ENCODE peak calls at places on chromosome 13, in ten cellular contexts. X, K, M, T, E, S, W, Z, F and U are unnamed samples.
A peak's percentile ranks its signal among the peaks of the same experiment; 100 is the strongest.

GRCh38 chr13:41652735-41653361 is 195.5 kb downstream of the RGCC start:
- DNase-seq in X (no peak), K (no peak), M (peak; percentile 42), T (peak; percentile 79), E (no peak), S (peak; percentile 84), W (no peak), Z (no peak), F (peak; percentile 30), U (peak; percentile 41)

GRCh38 chr13:114055766-114056165 is 76.7 kb downstream of the RASA3 start:
- DNase-seq in X (no peak), K (no peak), M (no peak), T (no peak), E (no peak), S (no peak), W (no peak), Z (no peak), F (no peak), U (no peak)

GRCh38 chr13:19985219-19985556 is 26.7 kb downstream of the ZMYM2 start:
- DNase-seq in X (no peak), K (no peak), M (no peak), T (no peak), E (no peak), S (no peak), W (no peak), Z (no peak), F (no peak), U (no peak)

GRCh38 chr13:92967923-92968322 is 258.7 kb upstream of the GPC6 start:
- DNase-seq in X (no peak), K (no peak), M (no peak), T (peak; percentile 16), E (no peak), S (no peak), W (peak; percentile 1), Z (no peak), F (no peak), U (no peak)

GRCh38 chr13:75544681-75545333 is 4.8 kb upstream of the UCHL3 start:
- DNase-seq in X (no peak), K (no peak), M (peak; percentile 95), T (peak; percentile 90), E (no peak), S (peak; percentile 88), W (peak; percentile 75), Z (no peak), F (no peak), U (peak; percentile 52)

GRCh38 chr13:35888327-35888940 is 242.7 kb downstream of the DCLK1 start:
- DNase-seq in X (no peak), K (no peak), M (no peak), T (peak; percentile 18), E (no peak), S (peak; percentile 15), W (no peak), Z (no peak), F (no peak), U (no peak)

GRCh38 chr13:110017379-110017778 is 231.0 kb upstream of the IRS2 start:
- DNase-seq in X (no peak), K (no peak), M (peak; percentile 82), T (peak; percentile 95), E (no peak), S (peak; percentile 83), W (peak; percentile 68), Z (no peak), F (no peak), U (peak; percentile 80)

GRCh38 chr13:99144306-99144705 is 56.3 kb upstream of the UBAC2 start:
- DNase-seq in X (no peak), K (no peak), M (no peak), T (no peak), E (no peak), S (no peak), W (no peak), Z (no peak), F (peak; percentile 44), U (no peak)

DNA sequence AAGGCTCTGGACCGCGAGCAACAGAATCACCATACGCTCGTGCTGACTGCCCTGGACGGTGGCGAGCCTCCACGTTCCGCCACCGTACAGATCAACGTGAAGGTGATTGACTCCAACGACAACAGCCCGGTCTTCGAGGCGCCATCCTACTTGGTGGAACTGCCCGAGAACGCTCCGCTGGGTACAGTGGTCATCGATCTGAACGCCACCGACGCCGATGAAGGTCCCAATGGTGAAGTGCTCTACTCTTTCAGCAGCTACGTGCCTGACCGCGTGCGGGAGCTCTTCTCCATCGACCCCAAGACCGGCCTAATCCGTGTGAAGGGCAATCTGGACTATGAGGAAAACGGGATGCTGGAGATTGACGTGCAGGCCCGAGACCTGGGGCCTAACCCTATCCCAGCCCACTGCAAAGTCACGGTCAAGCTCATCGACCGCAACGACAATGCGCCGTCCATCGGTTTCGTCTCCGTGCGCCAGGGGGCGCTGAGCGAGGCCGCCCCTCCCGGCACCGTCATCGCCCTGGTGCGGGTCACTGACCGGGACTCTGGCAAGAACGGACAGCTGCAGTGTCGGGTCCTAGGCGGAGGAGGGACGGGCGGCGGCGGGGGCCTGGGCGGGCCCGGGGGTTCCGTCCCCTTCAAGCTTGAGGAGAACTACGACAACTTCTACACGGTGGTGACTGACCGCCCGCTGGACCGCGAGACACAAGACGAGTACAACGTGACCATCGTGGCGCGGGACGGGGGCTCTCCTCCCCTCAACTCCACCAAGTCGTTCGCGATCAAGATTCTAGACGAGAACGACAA is 1.8 kb downstream of the PCDH17 start:
- DNase-seq in X (peak; percentile 83), K (no peak), M (no peak), T (no peak), E (peak; percentile 26), S (peak; percentile 30), W (no peak), Z (peak; percentile 90), F (no peak), U (no peak)
- TF ChIP-seq CTCF in X (peak; percentile 74), K (no peak), M (no peak), T (no peak), E (no peak), S (peak; percentile 51), W (no peak), Z (peak; percentile 86), F (no peak), U (peak; percentile 2)

DNA sequence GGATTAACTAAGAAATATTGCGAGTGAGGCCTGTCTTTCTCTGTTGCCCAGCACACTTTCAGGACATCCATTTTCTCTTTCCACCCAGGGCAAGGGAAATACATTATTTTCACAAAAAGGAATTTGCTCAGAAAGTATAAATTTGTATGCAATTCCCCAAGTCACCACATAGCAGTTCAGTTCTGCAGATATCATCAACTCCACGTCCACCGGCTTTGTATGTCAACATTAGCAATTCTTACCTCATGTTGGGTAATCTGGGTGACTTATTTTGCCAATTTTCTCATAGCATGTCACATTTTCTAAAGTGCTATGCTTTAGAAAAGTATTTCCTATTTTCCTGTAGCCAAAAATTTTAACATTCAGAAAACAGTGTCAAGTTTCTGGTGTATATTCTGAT is 501.8 kb downstream of the EFNB2 start:
- DNase-seq in X (no peak), K (no peak), M (peak; percentile 15), T (peak; percentile 59), E (no peak), S (peak; percentile 81), W (peak; percentile 54), Z (no peak), F (no peak), U (no peak)
- TF ChIP-seq CTCF in X (no peak), K (no peak), M (peak; percentile 54), T (peak; percentile 29), E (peak; percentile 11), S (peak; percentile 50), W (peak; percentile 38), Z (peak; percentile 56), F (no peak), U (peak; percentile 33)

GRCh38 chr13:45812599-45813372 is 38.8 kb downstream of the SIAH3 start:
- DNase-seq in X (no peak), K (no peak), M (no peak), T (no peak), E (no peak), S (no peak), W (no peak), Z (no peak), F (no peak), U (no peak)

GRCh38 chr13:45821861-45822260 is 29.7 kb downstream of the SIAH3 start:
- DNase-seq in X (no peak), K (no peak), M (no peak), T (no peak), E (no peak), S (no peak), W (no peak), Z (no peak), F (no peak), U (no peak)

GRCh38 chr13:45820106-45820838 is 31.3 kb downstream of the SIAH3 start:
- DNase-seq in X (no peak), K (no peak), M (no peak), T (no peak), E (no peak), S (no peak), W (no peak), Z (no peak), F (no peak), U (no peak)

GRCh38 chr13:45823583-45823982 is 28.0 kb downstream of the SIAH3 start:
- DNase-seq in X (no peak), K (no peak), M (no peak), T (no peak), E (no peak), S (no peak), W (no peak), Z (no peak), F (no peak), U (no peak)

DNA sequence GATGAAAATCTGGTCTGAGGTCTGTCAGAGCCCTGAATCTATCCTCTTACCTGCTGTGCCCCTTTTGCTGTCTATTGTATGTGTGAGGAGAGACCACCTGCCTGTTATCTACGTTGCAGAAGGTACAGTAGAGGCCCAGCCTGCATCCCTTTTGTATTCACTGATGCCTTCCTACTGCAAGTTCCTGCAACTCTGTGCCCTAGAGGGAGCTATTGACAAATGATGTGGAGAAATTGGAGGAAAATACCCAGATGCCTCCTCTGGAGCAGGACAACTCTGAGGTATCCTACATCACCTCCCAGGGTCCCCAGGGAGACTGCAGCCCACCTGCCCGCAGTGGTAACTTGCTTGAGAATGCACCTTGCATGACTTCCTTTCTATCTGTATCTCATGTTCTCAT is 33.7 kb downstream of the SIAH3 start:
- DNase-seq in X (no peak), K (no peak), M (no peak), T (no peak), E (no peak), S (peak; percentile 7), W (no peak), Z (no peak), F (no peak), U (no peak)
- TF ChIP-seq CTCF in X (no peak), K (no peak), M (peak; percentile 5), T (no peak), E (no peak), S (peak; percentile 16), W (no peak), Z (no peak), F (no peak), U (no peak)

DNA sequence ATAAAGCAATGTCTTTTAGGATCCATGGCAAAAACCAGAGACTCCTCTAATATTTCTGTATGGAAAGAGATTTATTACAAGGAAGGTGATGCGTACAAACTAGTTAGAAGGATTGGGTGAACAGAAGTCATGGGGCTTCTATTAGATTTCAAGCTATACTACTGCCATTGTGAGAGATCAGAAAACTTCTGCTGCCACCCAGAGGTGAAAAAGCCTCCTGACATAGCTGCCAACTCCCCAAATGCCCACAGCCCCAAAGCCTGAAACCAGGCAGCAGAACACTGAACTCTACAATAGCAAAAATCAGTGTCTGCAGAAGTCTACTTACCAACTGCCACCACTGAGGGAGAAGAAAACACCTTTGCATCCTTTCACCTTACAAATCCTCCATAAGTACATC is 379.0 kb upstream of the MIR17HG start:
- DNase-seq in X (no peak), K (no peak), M (no peak), T (no peak), E (no peak), S (peak; percentile 20), W (no peak), Z (peak; percentile 68), F (peak; percentile 4), U (no peak)
- TF ChIP-seq CTCF in X (no peak), K (no peak), M (no peak), T (no peak), E (no peak), S (peak; percentile 38), W (no peak), Z (peak; percentile 45), F (no peak), U (no peak)